ENCODE peak calls at places on chromosomes 6 and 20, in ten cellular contexts. C is stimulated activated CD4-positive, alpha-beta T cell treated with anti-CD3 and anti-CD28 coated beads, TNF-alpha, amount 100 ng/mL, for 4 hours; O is fibroblast of pulmonary artery; K is T-helper 2 cell; Q is iris pigment epithelial cell; L is NCI-H1417; G is activated CD4-positive, alpha-beta memory T cell treated with anti-CD3 and anti-CD28 coated beads for 36 hours; E is bronchial epithelial cell; S is ELF-1; D is EL. B is an unnamed sample.

GRCh38 chr20:60024245-60024644 is 66.0 kb downstream of the CDH26 start:
- DNase-seq in D (no peak), K (no peak), C (no peak), S (no peak), Q (no peak), G (no peak), L (no peak), E (no peak), O (no peak), B (no peak)

GRCh38 chr6:17470953-17471335 is 77.5 kb downstream of the CAP2 start:
- DNase-seq in G (no peak), E (peak), S (no peak), L (no peak), D (no peak), C (no peak), O (peak), Q (peak), K (no peak), B (no peak)

GRCh38 chr20:10603971-10604864 is 69.6 kb downstream of the JAG1 start:
- DNase-seq in Q (peak), L (no peak), D (peak), S (no peak), E (peak), G (no peak), K (no peak), O (peak), C (no peak), B (peak)

GRCh38 chr20:1185781-1186334 is 1.1 kb upstream of the TMEM74B start:
- DNase-seq in Q (peak), E (peak), G (peak), K (no peak), L (peak), D (peak), C (peak), S (peak), O (peak), B (peak)

GRCh38 chr20:17227669-17228623 is 1.1 kb downstream of the PCSK2 start:
- DNase-seq in E (no peak), S (peak), O (no peak), D (no peak), K (no peak), G (no peak), C (no peak), L (peak), Q (peak), B (no peak)

GRCh38 chr20:47382746-47383145 is 26.2 kb upstream of the ZMYND8 start:
- DNase-seq in G (no peak), O (no peak), E (no peak), K (no peak), D (no peak), S (no peak), Q (no peak), L (no peak), C (no peak), B (no peak)

GRCh38 chr6:1179571-1180459 is 132.1 kb upstream of the FOXQ1 start:
- DNase-seq in S (no peak), D (no peak), G (no peak), E (peak), K (no peak), L (no peak), C (no peak), Q (no peak), O (no peak), B (no peak)

GRCh38 chr20:57415791-57416190 is 24.6 kb downstream of the RBM38 start:
- DNase-seq in Q (no peak), L (no peak), K (no peak), E (no peak), C (no peak), D (no peak), G (no peak), O (no peak), S (no peak), B (no peak)

GRCh38 chr6:22925920-22926587 is 356.7 kb downstream of the HDGFL1 start:
- DNase-seq in D (no peak), C (no peak), O (no peak), Q (no peak), L (no peak), E (no peak), S (no peak), G (no peak), K (no peak), B (no peak)

GRCh38 chr20:19886666-19887288 is 128.7 kb downstream of the RIN2 start:
- DNase-seq in C (no peak), D (no peak), K (no peak), O (peak), G (no peak), S (no peak), E (peak), Q (peak), L (no peak), B (peak)